ENCODE peak calls at places on chromosomes 2 and 18, in four cellular contexts. I is IMR-90, Z is H9, V is H1. K is an unnamed sample.

GRCh38 chr18:37532917-37533316 is 32.7 kb downstream of the CELF4 start:
- DNase-seq in I (no peak), Z (no peak), V (no peak), K (no peak)

GRCh38 chr18:66342577-66342976 is 261.3 kb downstream of the CDH19 start:
- DNase-seq in I (no peak), Z (no peak), V (no peak), K (no peak)

GRCh38 chr2:81481242-81481993 is 1176.9 kb upstream of the LRRTM1 start:
- DNase-seq in I (no peak), Z (peak; percentile 39), V (no peak), K (no peak)

GRCh38 chr2:128310094-128310716 is 8.5 kb downstream of the HS6ST1 start:
- DNase-seq in I (no peak), Z (peak; percentile 21), V (no peak), K (no peak)

GRCh38 chr18:30514059-30514458 is 528.5 kb downstream of the DSC3 start:
- DNase-seq in I (no peak), Z (no peak), V (no peak), K (no peak)

GRCh38 chr2:207630491-207630890 is 5.3 kb upstream of the METTL21A start:
- DNase-seq in I (no peak), Z (no peak), V (no peak), K (no peak)

GRCh38 chr2:38370664-38371063 is 6.4 kb downstream of the ATL2 start:
- DNase-seq in I (no peak), Z (no peak), V (no peak), K (no peak)

GRCh38 chr2:160389875-160390274 is 103.7 kb downstream of the RBMS1 start:
- DNase-seq in I (peak; percentile 64), Z (no peak), V (no peak), K (no peak)

GRCh38 chr2:124911560-124911959 is 886.5 kb downstream of the CNTNAP5 start:
- DNase-seq in I (peak; percentile 28), Z (no peak), V (no peak), K (no peak)

GRCh38 chr2:237390235-237390634 is 23.7 kb downstream of the COL6A3 start:
- DNase-seq in I (no peak), Z (no peak), V (no peak), K (no peak)

GRCh38 chr2:204177977-204178522 is 241.5 kb downstream of the ICOS start:
- DNase-seq in I (no peak), Z (peak; percentile 68), V (peak; percentile 29), K (peak; percentile 67)

GRCh38 chr2:78993518-78994148 is 31.9 kb upstream of the REG3G start:
- DNase-seq in I (no peak), Z (no peak), V (no peak), K (no peak)

GRCh38 chr18:21203096-21203495 is 38.9 kb upstream of the GREB1L start:
- DNase-seq in I (no peak), Z (no peak), V (no peak), K (no peak)

GRCh38 chr2:239930378-239930777 is 94.8 kb downstream of the NDUFA10 start:
- DNase-seq in I (no peak), Z (peak; percentile 22), V (no peak), K (no peak)
- H4K5ac ChIP-seq in I (no peak overlapping the region), Z (no peak overlapping the region), V (no peak overlapping the region), K (no peak overlapping the region)

GRCh38 chr2:43005211-43005974 is 213.0 kb upstream of the HAAO start:
- DNase-seq in I (no peak), Z (no peak), V (no peak), K (no peak)
- H2BK120ac ChIP-seq in I (no peak overlapping the region), Z (no peak overlapping the region), V (no peak overlapping the region), K (no peak overlapping the region)

GRCh38 chr2:16466821-16467151 is 198.8 kb downstream of the CYRIA start:
- DNase-seq in I (no peak), Z (no peak), V (no peak), K (no peak)
- H3K18ac ChIP-seq in I (no peak overlapping the region), Z (no peak overlapping the region), V (no peak overlapping the region), K (no peak overlapping the region)

DNA sequence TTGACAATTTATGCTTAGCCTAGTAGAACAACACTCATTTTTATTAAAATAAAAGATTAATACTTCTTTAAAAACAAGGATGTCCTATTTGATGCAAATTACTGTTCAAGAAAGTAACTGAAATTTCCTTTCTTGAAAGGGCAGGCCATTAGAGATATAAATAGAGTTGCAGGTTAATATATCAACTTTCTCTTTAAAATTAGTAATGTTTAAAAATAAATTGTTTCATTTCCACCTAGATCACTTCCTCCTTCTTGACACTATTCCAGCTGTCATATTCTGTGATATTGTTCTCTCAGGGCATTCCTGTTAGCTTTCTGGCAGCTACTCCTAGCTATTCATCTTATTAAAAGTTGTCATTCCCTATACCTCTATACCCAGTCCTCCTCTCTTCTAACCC is 357.9 kb upstream of the NRP2 start:
- DNase-seq in I (no peak), Z (no peak), V (no peak), K (no peak)
- H4K5ac ChIP-seq in I (no peak overlapping the region), Z (no peak overlapping the region), V (no peak overlapping the region), K (no peak overlapping the region)

GRCh38 chr2:231188506-231189170 is 9.8 kb upstream of the ARMC9 start:
- DNase-seq in I (no peak), Z (no peak), V (no peak), K (no peak)

GRCh38 chr2:231189571-231190495 is 8.6 kb upstream of the ARMC9 start:
- DNase-seq in I (no peak), Z (peak; percentile 65), V (no peak), K (peak; percentile 64)

GRCh38 chr2:231191896-231192872 is 6.2 kb upstream of the ARMC9 start:
- DNase-seq in I (peak; percentile 83), Z (peak; percentile 88), V (peak; percentile 64), K (peak; percentile 91)

GRCh38 chr2:231189171-231189530 is 9.3 kb upstream of the ARMC9 start:
- DNase-seq in I (no peak), Z (no peak), V (no peak), K (no peak)

GRCh38 chr2:231190531-231191197 is 7.8 kb upstream of the ARMC9 start:
- DNase-seq in I (no peak), Z (peak; percentile 84), V (no peak), K (peak; percentile 81)
- H2BK120ac ChIP-seq in I (peak overlapping the region; percentile 86), Z (no peak overlapping the region), V (no peak overlapping the region), K (peak overlapping the region; percentile 93)

DNA sequence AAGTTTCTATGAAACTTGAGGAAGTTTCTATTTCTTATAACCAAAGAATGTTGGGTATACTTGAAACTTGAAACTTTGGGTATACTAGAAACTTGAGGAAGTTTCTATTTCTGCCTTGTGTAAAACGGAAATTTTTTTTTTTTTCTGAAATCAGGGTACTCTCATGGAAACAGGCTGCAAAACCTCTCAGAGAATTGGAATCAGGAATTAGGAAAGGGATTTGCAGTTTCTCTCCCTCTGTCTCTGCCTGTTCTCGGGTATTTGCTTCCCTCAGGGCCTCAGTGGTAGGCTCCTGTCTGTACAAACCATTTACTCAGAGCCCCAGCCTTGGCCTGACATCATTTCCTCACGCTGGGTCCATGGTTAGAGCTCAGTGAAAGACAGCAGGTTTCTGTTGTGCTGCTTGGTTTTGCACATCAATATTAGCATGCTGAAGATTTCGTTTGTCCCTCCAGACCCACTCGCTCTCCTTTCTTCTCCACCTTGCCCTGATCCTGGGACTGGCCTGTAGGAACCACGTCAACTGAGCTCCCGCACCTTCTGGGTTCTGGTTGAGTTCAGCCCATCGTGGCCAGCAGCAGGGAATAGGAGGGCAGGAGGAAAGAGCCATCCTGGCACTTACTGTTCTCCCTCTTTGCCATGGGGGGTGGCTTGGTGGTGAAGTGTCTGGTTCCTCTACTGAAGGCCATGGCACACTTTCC is 106.4 kb downstream of the POLR1A start:
- DNase-seq in I (peak; percentile 49), Z (peak; percentile 20), V (no peak), K (peak; percentile 51)
- H3K18ac ChIP-seq in I (peak overlapping the region; percentile 99), Z (no peak overlapping the region), V (no peak overlapping the region), K (no peak overlapping the region)

GRCh38 chr2:43389581-43390466 is 163.4 kb upstream of the ZFP36L2 start:
- DNase-seq in I (no peak), Z (no peak), V (no peak), K (no peak)

GRCh38 chr2:43388371-43388770 is 162.0 kb upstream of the ZFP36L2 start:
- DNase-seq in I (no peak), Z (no peak), V (no peak), K (no peak)

GRCh38 chr2:43393918-43394317 is 167.5 kb upstream of the ZFP36L2 start:
- DNase-seq in I (no peak), Z (no peak), V (no peak), K (no peak)

GRCh38 chr2:43391877-43392214 is 165.4 kb upstream of the ZFP36L2 start:
- DNase-seq in I (peak; percentile 64), Z (no peak), V (no peak), K (no peak)

GRCh38 chr2:43391159-43391876 is 164.9 kb upstream of the ZFP36L2 start:
- DNase-seq in I (no peak), Z (no peak), V (no peak), K (no peak)
- H4K5ac ChIP-seq in I (peak overlapping the region; percentile 54), Z (no peak overlapping the region), V (no peak overlapping the region), K (no peak overlapping the region)

DNA sequence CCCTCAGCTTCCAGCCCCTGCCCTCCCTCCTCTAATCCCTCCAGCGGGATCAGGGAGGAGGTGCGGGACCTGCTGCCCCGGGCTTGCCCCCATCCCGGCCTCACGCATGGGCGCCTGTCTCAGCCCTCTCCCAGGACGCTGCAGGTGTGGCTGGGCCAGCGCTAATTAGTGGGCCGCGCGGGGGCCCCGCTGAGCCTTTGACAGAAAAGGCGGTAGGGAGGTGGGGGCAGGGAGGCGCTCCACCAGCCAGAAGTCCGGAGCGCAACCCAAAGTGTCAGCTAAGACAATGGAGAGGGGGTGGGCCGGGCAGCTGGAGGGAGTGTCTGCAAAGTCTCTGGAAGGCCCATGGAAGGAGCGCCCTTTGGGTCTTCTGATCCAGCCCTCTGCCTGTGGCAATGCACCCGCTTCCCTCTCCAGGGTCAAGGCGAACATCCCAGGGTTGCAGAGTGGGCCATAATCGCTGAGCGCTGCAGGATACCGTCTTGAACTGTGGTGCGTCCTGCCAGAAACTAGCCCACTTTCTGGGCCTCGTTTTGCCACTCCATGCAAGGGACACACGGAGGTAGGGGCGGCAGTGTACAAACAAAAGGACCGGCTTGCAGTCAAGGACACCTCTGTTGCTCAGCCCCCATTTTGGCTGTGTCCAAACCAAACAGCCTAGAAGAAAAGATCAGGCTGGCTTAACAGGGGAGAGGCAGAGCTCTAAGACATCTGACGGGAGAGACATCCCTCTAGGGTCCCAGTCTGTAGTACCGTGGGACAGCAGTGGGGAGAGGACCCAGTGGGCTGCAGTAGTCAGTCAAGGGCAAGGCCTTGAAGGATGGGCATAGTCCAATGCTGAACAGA is 3.5 kb downstream of the ATP6V1B1 start:
- DNase-seq in I (no peak), Z (peak; percentile 75), V (no peak), K (peak; percentile 58)
- H2BK120ac ChIP-seq in I (no peak overlapping the region), Z (no peak overlapping the region), V (no peak overlapping the region), K (no peak overlapping the region)